ENCODE peak calls at places on chromosome 11, in four cellular contexts. One of them, this sample, is unnamed.

GRCh38 chr11:119315139-119316016 is 1.6 kb downstream of the MCAM start:
- DNase-seq in EH: peak
- DNase-seq in NCI-H1092: no peak
- DNase-seq in fibroblast of lung: no peak
- DNase-seq in this sample: no peak

GRCh38 chr11:35418847-35419712 is at the start of gene SLC1A2:
- DNase-seq in EH: peak
- DNase-seq in NCI-H1092: peak
- DNase-seq in fibroblast of lung: no peak
- DNase-seq in this sample: no peak

GRCh38 chr11:1270476-1270875 is 39.0 kb downstream of the TOLLIP start:
- DNase-seq in EH: no peak
- DNase-seq in NCI-H1092: no peak
- DNase-seq in fibroblast of lung: no peak
- DNase-seq in this sample: no peak

GRCh38 chr11:102306048-102306575 is 11.2 kb upstream of the BIRC3 start:
- DNase-seq in EH: no peak
- DNase-seq in NCI-H1092: no peak
- DNase-seq in fibroblast of lung: no peak
- DNase-seq in this sample: no peak

GRCh38 chr11:90329043-90329442 is 106.2 kb upstream of the CHORDC1 start:
- DNase-seq in EH: no peak
- DNase-seq in NCI-H1092: no peak
- DNase-seq in fibroblast of lung: no peak
- DNase-seq in this sample: no peak

GRCh38 chr11:125244166-125244565 is 79.6 kb downstream of the PKNOX2 start:
- DNase-seq in EH: no peak
- DNase-seq in NCI-H1092: no peak
- DNase-seq in fibroblast of lung: no peak
- DNase-seq in this sample: no peak

GRCh38 chr11:112343368-112344039 is 82.8 kb upstream of the PLET1 start:
- DNase-seq in EH: peak
- DNase-seq in NCI-H1092: peak
- DNase-seq in fibroblast of lung: peak
- DNase-seq in this sample: no peak

GRCh38 chr11:70901951-70902521 is 350.3 kb downstream of the SHANK2 start:
- DNase-seq in EH: no peak
- DNase-seq in NCI-H1092: no peak
- DNase-seq in fibroblast of lung: no peak
- DNase-seq in this sample: no peak

GRCh38 chr11:132718711-132719641 is 813.3 kb downstream of the OPCML start:
- DNase-seq in EH: no peak
- DNase-seq in NCI-H1092: no peak
- DNase-seq in fibroblast of lung: no peak
- DNase-seq in this sample: no peak

GRCh38 chr11:78319453-78319955 is 98.1 kb downstream of the GAB2 start:
- DNase-seq in EH: peak
- DNase-seq in NCI-H1092: no peak
- DNase-seq in fibroblast of lung: peak
- DNase-seq in this sample: peak

GRCh38 chr11:62427630-62428233 is 8.9 kb downstream of the SCGB1A1 start:
- DNase-seq in EH: peak
- DNase-seq in NCI-H1092: no peak
- DNase-seq in fibroblast of lung: peak
- DNase-seq in this sample: peak

GRCh38 chr11:26905368-26905767 is 88.5 kb upstream of the FIBIN start:
- DNase-seq in EH: peak
- DNase-seq in NCI-H1092: no peak
- DNase-seq in fibroblast of lung: peak
- DNase-seq in this sample: no peak

GRCh38 chr11:65487467-65488272 is 11.2 kb upstream of the MALAT1 start:
- DNase-seq in EH: peak
- DNase-seq in NCI-H1092: peak
- DNase-seq in fibroblast of lung: peak
- DNase-seq in this sample: peak

GRCh38 chr11:68007498-68008380 is 2.4 kb upstream of the ALDH3B1 start:
- DNase-seq in EH: no peak
- DNase-seq in NCI-H1092: no peak
- DNase-seq in fibroblast of lung: no peak
- DNase-seq in this sample: no peak